ENCODE peak calls at places on chromosome 12, in five cellular contexts. R, M, A, Y and Z are unnamed samples.

GRCh38 chr12:40569626-40570179 is 122.5 kb upstream of the CNTN1 start:
- DNase-seq in A (no peak), R (peak), Y (no peak), M (no peak), Z (no peak)

GRCh38 chr12:13205809-13206559 is 9.5 kb downstream of the EMP1 start:
- DNase-seq in M (no peak), Y (peak), A (no peak), R (peak), Z (no peak)

GRCh38 chr12:70246580-70246979 is 3.3 kb downstream of the CNOT2 start:
- DNase-seq in R (no peak), M (no peak), Y (no peak), A (no peak), Z (no peak)

GRCh38 chr12:113222730-113223531 is 1.7 kb downstream of the TPCN1 start:
- DNase-seq in A (peak), Y (peak), R (peak), M (peak), Z (no peak)

GRCh38 chr12:7948585-7949264 is 12.7 kb upstream of the SLC2A3 start:
- DNase-seq in M (no peak), A (no peak), R (peak), Y (no peak), Z (no peak)

GRCh38 chr12:85424581-85425348 is 144.7 kb downstream of the ALX1 start:
- DNase-seq in A (no peak), R (peak), Y (no peak), M (no peak), Z (no peak)

GRCh38 chr12:103880299-103881142 is 39.5 kb upstream of the NT5DC3 start:
- DNase-seq in R (peak), A (no peak), M (no peak), Y (no peak), Z (no peak)

GRCh38 chr12:132610051-132610759 is at the start of gene LRCOL1:
- DNase-seq in R (no peak), M (no peak), Y (peak), A (peak), Z (no peak)

GRCh38 chr12:52515319-52515646 is 4.9 kb downstream of the KRT5 start:
- DNase-seq in Y (no peak), R (no peak), M (no peak), A (no peak), Z (no peak)

GRCh38 chr12:17954788-17955187 is 135.2 kb downstream of the RERGL start:
- DNase-seq in R (peak), A (no peak), M (no peak), Y (no peak), Z (no peak)

GRCh38 chr12:1103051-1103450 is 112.0 kb downstream of the ERC1 start:
- DNase-seq in Y (no peak), M (no peak), A (no peak), R (no peak), Z (no peak)

GRCh38 chr12:123076604-123077297 is 74.1 kb downstream of the PITPNM2 start:
- DNase-seq in A (no peak), R (no peak), M (no peak), Y (no peak), Z (no peak)

GRCh38 chr12:105983622-105984325 is 155.0 kb downstream of the NUAK1 start:
- DNase-seq in R (no peak), M (no peak), A (no peak), Y (peak), Z (no peak)

GRCh38 chr12:93040367-93040766 is 111.3 kb upstream of the EEA1 start:
- DNase-seq in A (no peak), R (no peak), M (no peak), Y (no peak), Z (no peak)

GRCh38 chr12:32198555-32198954 is 91.9 kb downstream of the BICD1 start:
- DNase-seq in Y (no peak), A (no peak), M (no peak), R (no peak), Z (no peak)

GRCh38 chr12:121533391-121534090 is 47.3 kb downstream of the KDM2B start:
- DNase-seq in R (no peak), Y (no peak), A (no peak), M (no peak), Z (no peak)

GRCh38 chr12:93729934-93730333 is 52.8 kb downstream of the CRADD start:
- DNase-seq in A (no peak), R (no peak), Y (no peak), M (no peak), Z (no peak)

GRCh38 chr12:52383331-52383730 is 2.1 kb downstream of the KRT84 start:
- DNase-seq in R (no peak), M (no peak), A (no peak), Y (no peak), Z (no peak)

GRCh38 chr12:109962388-109962787 is 33.8 kb downstream of the GIT2 start:
- DNase-seq in Y (no peak), A (no peak), M (no peak), R (no peak), Z (no peak)

GRCh38 chr12:131735863-131736806 is 25.2 kb downstream of the SFSWAP start:
- DNase-seq in A (peak), Y (no peak), R (no peak), M (no peak), Z (no peak)

GRCh38 chr12:109764776-109765492 is 51.3 kb downstream of the FAM222A start:
- DNase-seq in R (no peak), A (no peak), Y (no peak), M (no peak), Z (no peak)

GRCh38 chr12:56574210-56574609 is 52.6 kb downstream of the RBMS2 start:
- DNase-seq in M (no peak), A (no peak), R (no peak), Y (no peak), Z (no peak)

GRCh38 chr12:64826234-64826633 is 1.8 kb downstream of the TBC1D30 start:
- DNase-seq in R (no peak), A (no peak), Y (no peak), M (peak), Z (peak)

GRCh38 chr12:12482150-12482761 is 80.4 kb downstream of the DUSP16 start:
- DNase-seq in A (no peak), Y (no peak), R (no peak), M (no peak), Z (no peak)

GRCh38 chr12:20601668-20602280 is 93.4 kb upstream of the SLCO1C1 start:
- DNase-seq in R (peak), M (no peak), A (no peak), Y (no peak), Z (no peak)

GRCh38 chr12:9347328-9348127 is 139.3 kb upstream of the PZP start:
- DNase-seq in M (no peak), A (no peak), R (no peak), Y (no peak), Z (no peak)

GRCh38 chr12:40745386-40745785 is 53.1 kb downstream of the CNTN1 start:
- DNase-seq in R (peak), Y (no peak), A (no peak), M (no peak), Z (no peak)

GRCh38 chr12:5661820-5662219 is 229.9 kb downstream of the NTF3 start:
- DNase-seq in M (peak), A (no peak), Y (no peak), R (no peak), Z (no peak)

GRCh38 chr12:13887774-13888388 is 93.5 kb downstream of the GRIN2B start:
- DNase-seq in Y (no peak), M (no peak), R (peak), A (no peak), Z (no peak)

GRCh38 chr12:47822386-47822785 is 2.7 kb upstream of the HDAC7 start:
- DNase-seq in R (no peak), Y (no peak), M (peak), A (no peak), Z (no peak)
- H3K27ac ChIP-seq in R (peak), Y (no peak), M (peak), A (no peak), Z (no peak)

DNA sequence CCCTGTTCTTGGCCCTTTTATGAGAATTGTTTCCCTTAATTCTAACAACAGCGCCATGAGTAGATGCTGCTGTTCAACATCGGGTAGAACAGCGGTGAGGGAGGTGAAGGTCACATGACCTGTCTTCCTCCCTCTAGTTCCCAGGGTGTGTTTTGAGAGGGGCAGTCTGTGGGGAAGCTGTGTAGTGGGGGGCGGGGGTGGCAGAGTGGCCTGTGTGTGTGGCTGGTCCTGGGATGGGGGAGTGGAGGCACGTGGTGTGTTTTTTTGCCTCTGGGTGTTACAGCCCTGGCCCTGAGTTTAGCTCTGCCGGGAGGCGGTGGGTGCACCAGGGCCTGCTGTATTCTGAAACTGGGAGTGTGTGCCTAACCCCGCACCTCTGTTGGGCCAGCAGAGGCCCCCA is 202.7 kb downstream of the TSPAN9 start:
- DNase-seq in R (no peak), M (no peak), A (no peak), Y (no peak), Z (no peak)
- H3K27ac ChIP-seq in R (no peak), M (no peak), A (no peak), Y (no peak), Z (no peak)

GRCh38 chr12:119673634-119674033 is 5.7 kb downstream of the PRKAB1 start:
- DNase-seq in A (no peak), Y (no peak), M (no peak), R (no peak), Z (no peak)
- H3K27ac ChIP-seq in A (peak), Y (no peak), M (peak), R (no peak), Z (no peak)

DNA sequence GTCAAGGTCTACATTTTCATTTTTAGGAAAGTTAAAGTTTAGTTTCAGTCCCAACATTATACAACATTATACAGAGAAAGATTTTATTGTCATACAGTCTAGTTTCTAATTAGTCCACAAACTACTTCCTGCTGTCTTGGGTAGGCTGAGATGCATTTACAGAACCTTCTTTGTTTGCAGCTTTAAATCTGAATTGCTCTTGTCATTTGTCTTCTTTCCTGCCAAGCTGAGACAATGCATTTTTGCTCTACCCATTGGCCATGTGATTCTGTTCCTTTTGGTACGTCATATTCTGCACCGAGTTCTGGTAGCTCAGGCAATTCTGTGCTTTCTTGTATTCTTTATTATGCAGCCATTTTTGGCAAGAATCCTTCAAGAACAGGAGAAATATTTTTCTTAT is 228.5 kb downstream of the ATP23 start:
- DNase-seq in Y (no peak), M (no peak), A (no peak), R (no peak), Z (no peak)
- H3K27ac ChIP-seq in Y (no peak), M (no peak), A (no peak), R (no peak), Z (no peak)